ENCODE peak calls at places on chromosomes 4 and X, in five cellular contexts. One of them, this sample, is unnamed.

GRCh38 chr4:187996502-187997177 is 1.1 kb downstream of the ZFP42 start:
- DNase-seq in HEK293T: no peak
- DNase-seq in NT2/D1: no peak
- DNase-seq in H1: peak; percentile 70
- DNase-seq in HepG2: no peak
- DNase-seq in this sample: no peak

GRCh38 chrX:149962010-149962409 is 23.7 kb upstream of the EOLA2 start:
- DNase-seq in HEK293T: no peak
- DNase-seq in NT2/D1: no peak
- DNase-seq in H1: no peak
- DNase-seq in HepG2: no peak
- DNase-seq in this sample: no peak

GRCh38 chrX:66672106-66672505 is 33.2 kb upstream of the EDA2R start:
- DNase-seq in HEK293T: no peak
- DNase-seq in NT2/D1: no peak
- DNase-seq in H1: no peak
- DNase-seq in HepG2: no peak
- DNase-seq in this sample: no peak

GRCh38 chrX:65601530-65602281 is 65.7 kb upstream of the MSN start:
- DNase-seq in HEK293T: no peak
- DNase-seq in NT2/D1: no peak
- DNase-seq in H1: no peak
- DNase-seq in HepG2: peak; percentile 0
- DNase-seq in this sample: no peak

GRCh38 chr4:145507636-145508035 is 26.0 kb downstream of the SMAD1 start:
- DNase-seq in HEK293T: no peak
- DNase-seq in NT2/D1: no peak
- DNase-seq in H1: no peak
- DNase-seq in HepG2: peak; percentile 21
- DNase-seq in this sample: no peak

GRCh38 chr4:8851321-8852117 is 20.1 kb downstream of the HMX1 start:
- DNase-seq in HEK293T: no peak
- DNase-seq in NT2/D1: no peak
- DNase-seq in H1: no peak
- DNase-seq in HepG2: no peak
- DNase-seq in this sample: no peak

GRCh38 chrX:12770440-12770839 is 20.8 kb upstream of the PRPS2 start:
- DNase-seq in HEK293T: peak; percentile 17
- DNase-seq in NT2/D1: no peak
- DNase-seq in H1: no peak
- DNase-seq in HepG2: no peak
- DNase-seq in this sample: no peak

GRCh38 chrX:40867352-40867751 is 132.0 kb upstream of the MED14 start:
- DNase-seq in HEK293T: no peak
- DNase-seq in NT2/D1: no peak
- DNase-seq in H1: no peak
- DNase-seq in HepG2: peak; percentile 57
- DNase-seq in this sample: no peak

GRCh38 chr4:1045193-1045594 is 33.8 kb downstream of the FGFRL1 start:
- DNase-seq in HEK293T: no peak
- DNase-seq in NT2/D1: no peak
- DNase-seq in H1: no peak
- DNase-seq in HepG2: no peak
- DNase-seq in this sample: no peak

GRCh38 chr4:38194202-38194601 is 234.0 kb downstream of the PTTG2 start:
- DNase-seq in HEK293T: no peak
- DNase-seq in NT2/D1: no peak
- DNase-seq in H1: no peak
- DNase-seq in HepG2: no peak
- DNase-seq in this sample: no peak

GRCh38 chr4:40395166-40395900 is 60.2 kb downstream of the CHRNA9 start:
- DNase-seq in HEK293T: no peak
- DNase-seq in NT2/D1: no peak
- DNase-seq in H1: no peak
- DNase-seq in HepG2: no peak
- DNase-seq in this sample: no peak

GRCh38 chrX:55715847-55716246 is 1.7 kb upstream of the RRAGB start:
- DNase-seq in HEK293T: no peak
- DNase-seq in NT2/D1: no peak
- DNase-seq in H1: no peak
- DNase-seq in HepG2: peak; percentile 10
- DNase-seq in this sample: no peak

GRCh38 chr4:165879581-165879980 is 6.5 kb downstream of the TLL1 start:
- DNase-seq in HEK293T: no peak
- DNase-seq in NT2/D1: no peak
- DNase-seq in H1: no peak
- DNase-seq in HepG2: no peak
- DNase-seq in this sample: no peak

GRCh38 chr4:151783867-151784266 is 23.1 kb upstream of the GATB start:
- DNase-seq in HEK293T: no peak
- DNase-seq in NT2/D1: no peak
- DNase-seq in H1: no peak
- DNase-seq in HepG2: no peak
- DNase-seq in this sample: no peak
- TF ChIP-seq SUZ12 in HEK293T: no peak
- TF ChIP-seq SUZ12 in NT2/D1: no peak
- TF ChIP-seq SUZ12 in H1: no peak
- TF ChIP-seq SUZ12 in HepG2: no peak
- TF ChIP-seq SUZ12 in this sample: no peak

DNA sequence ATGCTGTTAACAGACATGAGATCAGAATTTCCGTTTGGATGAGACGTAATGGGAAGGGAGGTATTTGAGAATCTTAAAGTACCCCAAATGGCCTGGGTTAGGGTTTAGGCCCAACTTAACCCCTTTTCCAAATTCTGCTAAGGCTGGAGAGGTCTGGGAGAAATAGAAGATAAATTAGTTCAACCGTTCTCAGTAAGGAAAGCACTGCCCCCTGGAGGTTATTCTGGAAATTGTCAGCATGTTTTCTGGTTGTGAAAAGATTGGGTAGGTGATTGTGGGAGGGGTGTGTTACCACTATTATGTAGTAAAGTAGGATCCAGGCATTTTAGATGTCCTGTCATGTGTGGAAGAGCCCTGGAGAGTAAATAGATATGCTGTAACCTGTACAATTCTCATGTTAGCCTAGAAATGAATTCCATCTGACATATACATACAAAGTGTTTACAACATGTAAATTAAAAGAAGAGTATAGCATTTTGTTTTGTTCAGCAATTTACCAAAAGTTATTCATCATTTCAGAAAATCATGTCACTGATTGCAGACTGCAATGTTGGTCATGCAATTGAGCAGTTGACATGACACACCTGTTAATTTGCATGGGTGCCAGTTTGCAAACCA is 26.8 kb upstream of the GRXCR1 start:
- DNase-seq in HEK293T: peak; percentile 43
- DNase-seq in NT2/D1: peak; percentile 23
- DNase-seq in H1: peak; percentile 81
- DNase-seq in HepG2: peak; percentile 48
- DNase-seq in this sample: no peak
- TF ChIP-seq SUZ12 in HEK293T: no peak
- TF ChIP-seq SUZ12 in NT2/D1: no peak
- TF ChIP-seq SUZ12 in H1: no peak
- TF ChIP-seq SUZ12 in HepG2: no peak
- TF ChIP-seq SUZ12 in this sample: no peak

GRCh38 chrX:45083314-45083713 is 117.4 kb downstream of the DIPK2B start:
- DNase-seq in HEK293T: no peak
- DNase-seq in NT2/D1: no peak
- DNase-seq in H1: no peak
- DNase-seq in HepG2: no peak
- DNase-seq in this sample: no peak
- TF ChIP-seq SUZ12 in HEK293T: no peak
- TF ChIP-seq SUZ12 in NT2/D1: no peak
- TF ChIP-seq SUZ12 in H1: no peak
- TF ChIP-seq SUZ12 in HepG2: no peak
- TF ChIP-seq SUZ12 in this sample: no peak

GRCh38 chr4:5203309-5203708 is 152.0 kb downstream of the STK32B start:
- DNase-seq in HEK293T: no peak
- DNase-seq in NT2/D1: no peak
- DNase-seq in H1: no peak
- DNase-seq in HepG2: no peak
- DNase-seq in this sample: no peak

GRCh38 chr4:5205981-5206380 is 154.7 kb downstream of the STK32B start:
- DNase-seq in HEK293T: no peak
- DNase-seq in NT2/D1: no peak
- DNase-seq in H1: no peak
- DNase-seq in HepG2: no peak
- DNase-seq in this sample: no peak

GRCh38 chr4:5203925-5204324 is 152.6 kb downstream of the STK32B start:
- DNase-seq in HEK293T: no peak
- DNase-seq in NT2/D1: no peak
- DNase-seq in H1: no peak
- DNase-seq in HepG2: no peak
- DNase-seq in this sample: no peak

GRCh38 chr4:5204781-5205180 is 153.5 kb downstream of the STK32B start:
- DNase-seq in HEK293T: no peak
- DNase-seq in NT2/D1: no peak
- DNase-seq in H1: no peak
- DNase-seq in HepG2: no peak
- DNase-seq in this sample: no peak

DNA sequence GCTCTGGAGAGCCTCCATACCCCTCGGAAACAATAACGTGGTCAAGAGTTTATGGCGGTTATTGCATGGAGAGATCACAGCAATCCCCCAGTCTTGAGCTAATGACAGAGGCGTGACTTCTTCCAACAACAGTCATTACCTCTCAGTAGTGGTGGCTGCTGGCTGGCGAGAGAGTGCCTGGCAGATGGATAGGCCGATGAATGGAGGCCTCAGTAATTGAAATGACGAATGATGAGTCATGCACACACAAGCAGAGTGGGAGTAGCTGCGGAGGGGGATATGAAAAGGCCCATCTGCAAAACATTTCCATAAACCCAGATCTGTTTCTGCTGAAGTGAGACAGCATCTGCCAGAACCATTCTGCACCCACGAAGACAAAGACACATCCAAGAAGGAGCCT is 155.1 kb downstream of the STK32B start:
- DNase-seq in HEK293T: no peak
- DNase-seq in NT2/D1: peak; percentile 39
- DNase-seq in H1: no peak
- DNase-seq in HepG2: no peak
- DNase-seq in this sample: no peak
- TF ChIP-seq SUZ12 in HEK293T: no peak
- TF ChIP-seq SUZ12 in NT2/D1: no peak
- TF ChIP-seq SUZ12 in H1: no peak
- TF ChIP-seq SUZ12 in HepG2: no peak
- TF ChIP-seq SUZ12 in this sample: no peak

DNA sequence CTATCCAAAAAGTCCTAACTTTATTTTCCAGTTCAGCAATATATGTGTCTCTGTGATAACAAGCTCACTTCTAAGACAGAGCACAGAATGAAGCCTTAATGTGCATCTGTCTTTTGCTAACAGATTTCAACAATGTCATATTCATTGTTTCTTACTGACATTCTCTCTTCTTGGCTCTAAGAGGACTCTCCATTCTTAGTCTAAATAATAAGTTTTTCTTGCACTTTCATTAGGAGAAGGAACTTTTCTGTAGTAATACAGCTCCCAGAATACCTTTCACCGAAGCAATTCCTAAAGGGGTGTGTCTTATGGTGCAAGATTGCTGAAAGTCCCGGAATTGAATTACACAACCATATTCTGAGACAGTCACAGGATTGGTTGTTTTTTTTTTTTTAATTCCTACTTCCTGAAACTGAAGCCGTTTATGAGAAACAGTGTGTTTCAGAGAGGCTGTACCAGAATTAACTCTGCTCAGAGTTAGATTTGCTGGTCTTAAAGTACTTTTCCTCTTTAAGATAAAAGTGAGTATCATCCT is at the start of gene ALPK1:
- DNase-seq in HEK293T: peak; percentile 71
- DNase-seq in NT2/D1: no peak
- DNase-seq in H1: no peak
- DNase-seq in HepG2: peak; percentile 33
- DNase-seq in this sample: no peak
- TF ChIP-seq SUZ12 in HEK293T: no peak
- TF ChIP-seq SUZ12 in NT2/D1: no peak
- TF ChIP-seq SUZ12 in H1: no peak
- TF ChIP-seq SUZ12 in HepG2: no peak
- TF ChIP-seq SUZ12 in this sample: no peak

GRCh38 chr4:154030747-154031146 is 241.9 kb upstream of the SFRP2 start:
- DNase-seq in HEK293T: no peak
- DNase-seq in NT2/D1: no peak
- DNase-seq in H1: no peak
- DNase-seq in HepG2: no peak
- DNase-seq in this sample: no peak
- TF ChIP-seq SUZ12 in HEK293T: no peak
- TF ChIP-seq SUZ12 in NT2/D1: no peak
- TF ChIP-seq SUZ12 in H1: no peak
- TF ChIP-seq SUZ12 in HepG2: no peak
- TF ChIP-seq SUZ12 in this sample: no peak

GRCh38 chr4:182246401-182247205 is 3.4 kb downstream of the TENM3 start:
- DNase-seq in HEK293T: no peak
- DNase-seq in NT2/D1: no peak
- DNase-seq in H1: no peak
- DNase-seq in HepG2: no peak
- DNase-seq in this sample: no peak
- TF ChIP-seq SUZ12 in HEK293T: no peak
- TF ChIP-seq SUZ12 in NT2/D1: no peak
- TF ChIP-seq SUZ12 in H1: no peak
- TF ChIP-seq SUZ12 in HepG2: no peak
- TF ChIP-seq SUZ12 in this sample: no peak

DNA sequence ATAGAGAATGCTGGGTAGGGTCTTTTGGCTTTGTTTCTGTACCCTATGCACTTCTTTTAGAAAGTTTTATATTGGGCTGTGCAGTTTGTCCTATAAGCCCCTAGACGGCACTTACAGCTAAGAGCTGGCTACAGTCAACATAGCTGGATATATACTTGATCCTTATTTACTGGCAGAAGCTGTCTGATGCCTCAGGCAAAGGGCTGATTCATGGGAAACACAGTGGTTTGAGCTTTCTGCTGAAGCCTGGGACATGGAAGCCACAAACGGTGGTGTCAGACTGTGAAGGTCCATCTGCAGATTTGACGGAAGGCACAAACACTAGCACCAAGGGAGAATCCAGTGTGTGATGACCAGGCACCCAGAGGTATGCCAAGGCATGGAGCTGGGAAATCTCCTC is 608.4 kb downstream of the ANKRD50 start:
- DNase-seq in HEK293T: no peak
- DNase-seq in NT2/D1: no peak
- DNase-seq in H1: no peak
- DNase-seq in HepG2: no peak
- DNase-seq in this sample: no peak
- TF ChIP-seq SUZ12 in HEK293T: no peak
- TF ChIP-seq SUZ12 in NT2/D1: no peak
- TF ChIP-seq SUZ12 in H1: no peak
- TF ChIP-seq SUZ12 in HepG2: no peak
- TF ChIP-seq SUZ12 in this sample: no peak